ENCODE peak calls at places on chromosomes 11 and 22, in four cellular contexts. N is fibroblast of mammary gland, M is AG09319, H is WTC11. O is an unnamed sample.

GRCh38 chr11:11661356-11662040 is 39.7 kb upstream of the GALNT18 start:
- DNase-seq in N (no peak), H (peak), M (no peak), O (no peak)

GRCh38 chr11:61888043-61888442 is 3.3 kb downstream of the FADS3 start:
- DNase-seq in M (peak), H (no peak), N (peak), O (peak)

GRCh38 chr22:24426859-24427499 is 420 bp upstream of the ADORA2A start:
- DNase-seq in N (no peak), H (no peak), M (no peak), O (no peak)

GRCh38 chr11:117315285-117316196 is 515 bp downstream of the BACE1 start:
- DNase-seq in M (no peak), H (no peak), N (no peak), O (no peak)

GRCh38 chr22:27207907-27208306 is 550.5 kb downstream of the MIAT start:
- DNase-seq in M (no peak), N (peak), H (no peak), O (peak)

GRCh38 chr22:39592104-39593060 is 21.8 kb downstream of the CACNA1I start:
- DNase-seq in N (peak), M (peak), H (no peak), O (peak)

GRCh38 chr22:27790396-27791216 is 10.9 kb downstream of the MN1 start:
- DNase-seq in H (no peak), N (no peak), M (no peak), O (no peak)

GRCh38 chr11:23866641-23867040 is 630.2 kb upstream of the LUZP2 start:
- DNase-seq in M (no peak), N (peak), H (no peak), O (no peak)

GRCh38 chr11:2534957-2535672 is 90.3 kb downstream of the KCNQ1 start:
- DNase-seq in M (no peak), N (no peak), H (no peak), O (no peak)

GRCh38 chr11:79963886-79964660 is 523.2 kb upstream of the TENM4 start:
- DNase-seq in N (no peak), M (no peak), H (no peak), O (no peak)

GRCh38 chr11:69711824-69712801 is 8.3 kb upstream of the FGF19 start:
- DNase-seq in N (no peak), H (no peak), M (no peak), O (no peak)

GRCh38 chr11:104366321-104366734 is 202.4 kb upstream of the PDGFD start:
- DNase-seq in N (no peak), M (no peak), H (no peak), O (no peak)

GRCh38 chr22:49202226-49202625 is 625.4 kb downstream of the BRD1 start:
- DNase-seq in M (no peak), H (peak), N (no peak), O (no peak)

GRCh38 chr11:59641156-59641555 is 25.6 kb upstream of the OSBP start:
- DNase-seq in H (no peak), N (peak), M (no peak), O (no peak)

GRCh38 chr22:26756675-26757293 is 99.4 kb downstream of the MIAT start:
- DNase-seq in H (peak), N (peak), M (no peak), O (peak)

GRCh38 chr11:13287026-13287425 is 9.4 kb downstream of the BMAL1 start:
- DNase-seq in N (no peak), M (no peak), H (no peak), O (no peak)

GRCh38 chr11:128859563-128860441 is 7.3 kb downstream of the KCNJ1 start:
- DNase-seq in H (peak), N (peak), M (no peak), O (peak)

GRCh38 chr11:61690706-61691377 is 10.7 kb downstream of the DAGLA start:
- DNase-seq in M (no peak), N (no peak), H (no peak), O (no peak)

GRCh38 chr11:84747871-84748270 is 879.3 kb downstream of the DLG2 start:
- DNase-seq in H (no peak), N (peak), M (no peak), O (no peak)

GRCh38 chr11:82315093-82315492 is 418.6 kb downstream of the FAM181B start:
- DNase-seq in H (peak), N (peak), M (no peak), O (no peak)

GRCh38 chr11:134331565-134332188 is at the start of gene GLB1L2:
- DNase-seq in N (peak), M (no peak), H (peak), O (peak)

GRCh38 chr11:118290923-118291322 is 13.6 kb upstream of the CD3E start:
- DNase-seq in M (no peak), H (no peak), N (peak), O (no peak)

GRCh38 chr11:3905080-3905953 is 49.9 kb downstream of the STIM1 start:
- DNase-seq in M (peak), N (peak), H (no peak), O (peak)

GRCh38 chr11:70420008-70420464 is 21.7 kb downstream of the CTTN start:
- DNase-seq in H (no peak), N (peak), M (no peak), O (peak)

GRCh38 chr11:100525197-100525596 is 161.9 kb upstream of the ARHGAP42 start:
- DNase-seq in H (no peak), N (no peak), M (no peak), O (no peak)

GRCh38 chr11:100528872-100529416 is 158.1 kb upstream of the ARHGAP42 start:
- DNase-seq in H (no peak), N (no peak), M (no peak), O (no peak)

GRCh38 chr11:100525635-100526034 is 161.5 kb upstream of the ARHGAP42 start:
- DNase-seq in N (no peak), H (peak), M (no peak), O (no peak)
- TF ChIP-seq CTCF in N (no peak), H (peak), M (no peak), O (peak)

DNA sequence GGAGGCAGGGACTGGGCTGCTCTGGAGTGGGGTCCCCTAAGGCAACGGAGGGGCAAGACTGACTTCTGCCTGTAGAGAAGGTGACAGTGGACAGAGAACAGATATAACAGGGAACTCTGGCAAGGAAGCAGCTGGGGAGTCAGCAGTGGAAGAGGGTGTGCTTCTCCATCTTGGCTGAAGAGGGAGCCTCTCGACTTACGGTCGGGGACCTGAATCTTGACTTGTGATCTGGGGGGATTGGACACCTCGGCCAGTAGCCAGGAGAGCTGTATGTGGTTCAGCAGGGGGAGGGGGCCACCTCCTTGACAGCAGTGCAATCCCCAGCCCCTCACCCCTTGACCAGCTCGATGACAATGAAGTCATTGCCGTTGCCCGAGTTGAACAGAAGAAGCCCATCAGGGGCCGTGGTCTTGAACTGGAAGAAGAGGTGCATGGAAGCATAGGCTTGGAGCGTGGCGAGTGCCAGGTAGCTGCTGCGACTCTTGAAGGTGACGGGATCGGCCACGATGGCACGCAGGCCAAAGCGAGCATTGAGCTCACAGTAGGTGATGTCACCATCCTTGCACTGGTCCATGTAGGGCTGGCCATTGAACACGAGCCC is 60.0 kb downstream of the SLC22A12 start:
- DNase-seq in N (peak), H (peak), M (no peak), O (peak)
- TF ChIP-seq CTCF in N (peak), H (peak), M (peak), O (peak)

GRCh38 chr11:20668844-20669832 is at the start of gene NELL1:
- DNase-seq in N (no peak), H (peak), M (no peak), O (no peak)

GRCh38 chr11:20670932-20671403 is 1.6 kb downstream of the NELL1 start:
- DNase-seq in M (no peak), H (peak), N (no peak), O (no peak)

GRCh38 chr11:20669833-20670684 is 673 bp downstream of the NELL1 start:
- DNase-seq in M (no peak), H (peak), N (no peak), O (no peak)

GRCh38 chr11:20672575-20672974 is 3.2 kb downstream of the NELL1 start:
- DNase-seq in M (no peak), N (peak), H (no peak), O (no peak)

DNA sequence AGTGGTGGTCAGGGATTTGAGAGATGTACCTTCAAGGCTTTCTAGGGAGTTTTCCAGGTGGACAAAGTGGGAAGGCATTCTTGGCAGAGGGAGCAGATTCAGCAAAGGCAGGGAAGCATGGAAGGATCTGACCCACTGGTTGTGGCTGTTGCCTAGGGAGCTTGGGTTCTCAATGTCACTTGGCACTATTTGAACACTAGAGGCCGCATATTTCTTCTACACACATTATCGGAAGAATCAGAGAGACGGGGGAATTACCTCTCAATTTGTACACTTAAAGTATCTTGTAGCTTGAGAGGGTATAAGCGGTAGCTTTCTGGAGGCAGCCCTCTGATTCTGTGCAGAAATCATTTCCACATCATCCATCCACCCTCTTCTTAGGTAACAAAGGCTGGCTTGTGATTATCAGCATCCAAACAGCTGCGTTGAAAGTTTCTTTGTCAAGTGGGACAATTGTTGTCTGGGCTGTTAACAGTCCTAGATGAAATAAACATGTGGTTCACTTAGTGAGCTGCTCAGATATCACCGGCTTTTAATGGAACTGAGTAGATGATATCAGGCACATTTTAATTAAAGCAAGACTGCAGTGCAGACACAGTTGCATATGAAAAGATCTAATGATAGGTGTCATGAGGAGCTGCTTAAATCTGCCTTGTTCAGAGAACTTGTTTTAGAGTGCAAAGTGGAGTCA is 2.6 kb downstream of the NELL1 start:
- DNase-seq in H (no peak), N (no peak), M (no peak), O (no peak)
- TF ChIP-seq CTCF in H (no peak), N (peak), M (no peak), O (peak)

GRCh38 chr22:18990355-18991137 is 54.5 kb upstream of the PRODH start:
- DNase-seq in H (no peak), M (no peak), N (no peak), O (no peak)

GRCh38 chr22:18988958-18989357 is 52.9 kb upstream of the PRODH start:
- DNase-seq in H (no peak), N (no peak), M (no peak), O (no peak)

GRCh38 chr22:18985761-18986160 is 49.7 kb upstream of the PRODH start:
- DNase-seq in H (no peak), N (no peak), M (no peak), O (no peak)

GRCh38 chr22:18984564-18984963 is 48.5 kb upstream of the PRODH start:
- DNase-seq in H (no peak), N (no peak), M (no peak), O (no peak)

DNA sequence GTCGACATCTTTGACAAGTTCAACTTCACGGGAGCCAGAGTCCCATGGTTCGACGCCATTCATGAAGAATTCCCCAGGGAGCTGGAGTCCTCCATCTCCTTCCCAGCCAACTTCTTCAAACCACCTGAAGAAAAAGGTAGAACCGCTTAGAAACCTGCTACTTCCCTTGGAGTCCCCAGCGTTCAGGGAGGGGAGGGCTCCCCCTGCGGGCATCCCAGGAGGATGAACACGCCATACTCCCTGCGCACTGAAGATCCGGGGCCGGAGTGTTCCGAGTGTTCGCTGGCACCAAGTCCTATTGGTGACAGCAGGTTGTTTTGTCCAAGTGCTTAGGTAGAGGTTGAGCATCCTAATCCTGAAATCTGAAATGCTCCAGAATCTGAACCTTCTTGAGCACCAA is 51.7 kb upstream of the PRODH start:
- DNase-seq in M (no peak), N (peak), H (peak), O (no peak)
- TF ChIP-seq CTCF in M (peak), N (peak), H (no peak), O (peak)

DNA sequence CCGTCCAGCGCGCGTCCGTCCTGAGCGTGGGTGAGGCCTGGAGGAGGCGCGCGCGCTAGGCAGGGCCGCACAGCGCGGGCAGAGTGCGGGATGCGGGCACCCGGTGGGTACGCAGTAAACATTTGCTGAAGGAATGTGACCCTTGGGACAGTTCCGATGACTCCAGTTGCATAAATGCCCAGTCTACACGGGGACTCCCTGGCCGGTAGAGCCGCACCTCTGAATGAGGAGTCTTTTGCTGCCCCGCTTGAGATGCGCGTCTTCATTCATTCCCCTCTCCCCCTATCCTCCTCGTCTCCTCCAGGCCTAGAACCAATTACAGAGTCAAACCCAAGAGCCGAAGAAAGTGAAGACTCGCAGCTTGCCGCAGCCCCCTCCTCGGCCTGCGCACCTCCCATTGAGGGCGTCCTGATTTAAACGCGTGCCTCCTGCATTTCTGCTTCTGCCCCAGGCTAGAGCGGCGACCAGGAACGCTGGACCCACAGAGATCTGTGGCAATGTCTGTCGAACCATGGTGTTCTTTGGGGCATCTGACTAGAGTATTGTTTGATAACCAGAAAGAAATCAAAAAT is 731 bp upstream of the CHKB start:
- DNase-seq in H (no peak), N (no peak), M (no peak), O (no peak)
- TF ChIP-seq CTCF in H (no peak), N (no peak), M (no peak), O (no peak)

DNA sequence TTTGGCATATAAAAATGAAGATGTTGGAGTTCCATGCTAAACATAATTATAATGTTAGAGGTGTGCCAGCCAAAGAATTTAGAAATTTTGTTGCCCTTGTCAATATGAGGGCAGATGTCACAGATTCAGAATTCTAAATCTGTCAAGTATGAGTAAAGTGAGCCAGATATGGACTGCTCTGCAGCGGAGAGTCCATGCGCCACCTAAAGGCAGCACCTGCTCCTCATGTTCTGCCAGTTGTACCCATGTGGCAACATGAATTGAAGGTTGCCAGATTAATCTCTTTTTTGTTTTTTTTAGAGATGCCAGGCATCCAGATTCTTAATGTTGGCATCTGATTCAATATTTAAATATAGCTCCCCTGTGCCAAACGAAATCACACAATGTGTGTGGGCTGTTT is 678.6 kb upstream of the ANO5 start:
- DNase-seq in M (no peak), N (no peak), H (peak), O (no peak)
- TF ChIP-seq CTCF in M (no peak), N (no peak), H (peak), O (no peak)

GRCh38 chr11:47551086-47551485 is 1.8 kb downstream of the CELF1 start:
- DNase-seq in N (peak), H (no peak), M (no peak), O (no peak)
- TF ChIP-seq CTCF in N (peak), H (no peak), M (peak), O (peak)

DNA sequence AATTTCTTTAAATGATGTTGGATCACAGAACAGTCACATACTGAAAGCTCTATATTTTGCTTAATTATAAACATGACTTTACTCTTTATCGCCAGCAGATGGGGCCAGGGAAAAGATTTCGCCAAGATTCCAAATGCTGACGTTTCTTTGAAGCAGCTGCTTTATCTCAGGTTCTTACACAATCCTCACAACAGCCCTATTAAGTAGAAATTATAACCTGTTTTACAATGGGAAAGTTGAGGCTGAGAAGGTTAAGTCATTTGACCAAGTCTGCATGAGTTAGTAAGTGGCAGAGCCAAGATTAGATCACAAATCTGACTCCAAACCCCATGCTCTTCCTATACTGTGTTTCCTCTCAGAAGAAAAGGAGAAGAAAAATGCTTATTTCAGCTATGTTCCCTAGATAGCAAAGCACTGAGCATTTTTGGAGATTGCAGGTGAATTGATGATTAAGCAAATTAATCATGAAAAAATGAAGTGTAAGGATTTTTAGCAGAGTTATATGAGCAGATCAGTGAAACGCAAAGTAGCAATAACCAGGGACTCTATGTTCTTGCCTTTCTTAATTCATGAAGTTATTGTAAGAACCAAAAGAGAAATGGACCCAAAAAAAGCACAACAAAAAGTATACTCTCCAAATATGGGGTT is 79.0 kb downstream of the AASDHPPT start:
- DNase-seq in M (peak), H (no peak), N (peak), O (peak)
- TF ChIP-seq CTCF in M (peak), H (peak), N (peak), O (peak)

GRCh38 chr11:48040830-48041444 is 60.6 kb downstream of the PTPRJ start:
- DNase-seq in H (no peak), M (no peak), N (no peak), O (no peak)

GRCh38 chr11:48036466-48036865 is 56.1 kb downstream of the PTPRJ start:
- DNase-seq in H (no peak), M (no peak), N (peak), O (no peak)

GRCh38 chr11:48036011-48036410 is 55.7 kb downstream of the PTPRJ start:
- DNase-seq in H (no peak), N (peak), M (no peak), O (no peak)

GRCh38 chr11:48034926-48035876 is 54.8 kb downstream of the PTPRJ start:
- DNase-seq in N (peak), M (no peak), H (no peak), O (no peak)

GRCh38 chr11:48037709-48038468 is 57.5 kb downstream of the PTPRJ start:
- DNase-seq in H (no peak), N (peak), M (peak), O (no peak)
- TF ChIP-seq CTCF in H (no peak), N (no peak), M (no peak), O (no peak)

O was measured in brain microvascular endothelial cell.